ENCODE peak calls at places on chromosome 14, in seven cellular contexts. U is Calu3, E is choroid plexus epithelial cell, D is cardiac muscle cell, Z is astrocyte, H is mesothelial cell of epicardium, L is GM20000. Q is an unnamed sample.

GRCh38 chr14:44300911-44301310 is 206.2 kb downstream of the FSCB start:
- DNase-seq in D (no peak), L (no peak), H (no peak), U (no peak), E (no peak), Z (no peak), Q (no peak)

GRCh38 chr14:103118019-103118662 is 5.1 kb upstream of the TNFAIP2 start:
- DNase-seq in U (no peak), D (peak; percentile 78), E (no peak), Z (no peak), L (no peak), H (no peak), Q (no peak)

GRCh38 chr14:75030147-75030546 is 21.1 kb downstream of the MLH3 start:
- DNase-seq in Z (no peak), U (no peak), D (no peak), H (no peak), L (no peak), E (no peak), Q (no peak)

GRCh38 chr14:102078840-102079699 is 7.8 kb downstream of the HSP90AA1 start:
- DNase-seq in L (no peak), H (no peak), E (no peak), D (no peak), U (no peak), Z (no peak), Q (no peak)

GRCh38 chr14:77139022-77139421 is 2.6 kb downstream of the ZDHHC22 start:
- DNase-seq in Z (no peak), U (no peak), H (no peak), E (no peak), L (no peak), D (no peak), Q (no peak)

GRCh38 chr14:40417777-40418401 is 985.7 kb upstream of the FBXO33 start:
- DNase-seq in L (peak; percentile 9), U (no peak), D (peak; percentile 10), E (no peak), H (no peak), Z (no peak), Q (peak; percentile 17)

GRCh38 chr14:33943081-33943480 is 7.8 kb downstream of the EGLN3 start:
- DNase-seq in L (no peak), E (no peak), U (peak; percentile 43), H (no peak), D (no peak), Z (no peak), Q (no peak)

GRCh38 chr14:90060312-90060964 is 1.4 kb upstream of the KCNK13 start:
- DNase-seq in E (peak; percentile 56), Z (peak; percentile 40), D (peak; percentile 58), H (no peak), L (peak; percentile 88), U (peak; percentile 63), Q (peak; percentile 86)

GRCh38 chr14:77026930-77027537 is 1.5 kb downstream of the IRF2BPL start:
- DNase-seq in L (peak; percentile 85), D (peak; percentile 72), E (peak; percentile 84), H (no peak), Z (no peak), U (peak; percentile 56), Q (peak; percentile 70)

DNA sequence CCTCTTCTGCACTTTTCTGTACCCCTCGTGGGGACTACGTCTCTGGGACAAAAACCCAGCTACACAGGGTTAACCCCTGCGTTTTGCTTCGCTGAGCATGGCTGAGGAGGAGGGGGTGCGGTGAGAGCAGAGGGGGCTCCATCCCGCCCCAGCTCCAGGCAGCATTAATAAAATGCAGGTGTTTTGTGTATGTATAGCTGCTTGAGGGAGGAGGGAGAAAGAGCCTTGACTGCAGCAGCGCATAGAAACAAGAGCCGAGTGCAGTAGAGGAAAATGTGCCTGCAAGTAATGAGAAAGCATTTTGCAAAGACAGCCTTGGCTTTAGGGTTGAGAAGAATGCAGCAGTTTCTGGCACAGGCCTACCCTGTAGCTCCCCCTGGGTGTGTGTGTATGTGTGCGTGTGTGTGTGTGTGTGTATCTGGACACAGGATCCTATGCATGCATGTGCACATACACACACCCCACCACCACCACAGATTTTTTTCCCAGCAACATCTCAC is 103.9 kb downstream of the ZFP36L1 start:
- DNase-seq in U (no peak), L (no peak), D (peak; percentile 77), H (no peak), E (peak; percentile 89), Z (peak; percentile 70), Q (no peak)
- TF ChIP-seq CTCF in U (no peak), L (no peak), D (peak; percentile 30), H (no peak), E (peak; percentile 50), Z (peak; percentile 11), Q (no peak)

GRCh38 chr14:23076785-23077408 is 18.0 kb downstream of the ACIN1 start:
- DNase-seq in U (no peak), D (peak; percentile 53), Z (no peak), L (no peak), H (no peak), E (peak; percentile 61), Q (no peak)
- TF ChIP-seq CTCF in U (peak; percentile 36), D (peak; percentile 71), Z (peak; percentile 66), L (peak; percentile 45), H (peak; percentile 63), E (peak; percentile 68), Q (peak; percentile 40)

GRCh38 chr14:64682173-64682710 is 22.0 kb upstream of the PLEKHG3 start:
- DNase-seq in U (no peak), D (peak; percentile 89), L (no peak), Z (peak; percentile 68), E (peak; percentile 65), H (no peak), Q (no peak)
- TF ChIP-seq CTCF in U (no peak), D (no peak), L (no peak), Z (no peak), E (no peak), H (no peak), Q (no peak)

GRCh38 chr14:93982684-93983007 is 6.3 kb upstream of the ASB2 start:
- DNase-seq in L (no peak), D (no peak), E (no peak), U (no peak), Z (no peak), H (no peak), Q (no peak)

GRCh38 chr14:93980464-93981201 is 4.3 kb upstream of the ASB2 start:
- DNase-seq in U (no peak), Z (peak; percentile 67), H (no peak), L (no peak), E (peak; percentile 47), D (peak; percentile 7), Q (no peak)

GRCh38 chr14:93978735-93979134 is 2.4 kb upstream of the ASB2 start:
- DNase-seq in Z (no peak), L (no peak), E (no peak), U (no peak), H (no peak), D (no peak), Q (no peak)

GRCh38 chr14:93981874-93982683 is 5.7 kb upstream of the ASB2 start:
- DNase-seq in Z (no peak), L (no peak), H (no peak), E (no peak), U (no peak), D (no peak), Q (no peak)

DNA sequence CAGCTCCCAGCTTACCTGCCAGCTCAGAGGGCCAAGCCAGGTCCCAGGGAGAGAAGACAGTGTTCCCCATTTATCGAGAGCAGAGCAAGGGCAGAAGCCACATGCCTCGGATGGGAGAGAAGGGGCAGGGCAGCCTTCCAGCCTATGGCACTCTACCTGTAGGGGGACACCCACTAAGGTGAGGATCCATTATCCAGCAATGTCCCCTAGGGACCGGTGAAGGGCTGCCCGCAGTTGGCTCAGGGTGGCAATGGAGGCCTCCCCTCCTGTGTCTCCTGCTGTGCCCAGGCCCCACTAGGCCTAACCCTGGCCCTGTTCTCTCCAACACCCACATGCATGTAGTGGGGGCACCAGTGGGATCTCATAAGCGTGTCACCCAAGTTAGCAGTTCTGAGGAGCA is 4.9 kb upstream of the ASB2 start:
- DNase-seq in L (no peak), H (no peak), E (no peak), U (no peak), Z (no peak), D (no peak), Q (no peak)
- TF ChIP-seq CTCF in L (no peak), H (no peak), E (no peak), U (no peak), Z (no peak), D (no peak), Q (no peak)

GRCh38 chr14:64061115-64061514 is 208.3 kb downstream of the SYNE2 start:
- DNase-seq in U (no peak), Z (no peak), H (no peak), E (no peak), D (no peak), L (no peak), Q (no peak)

GRCh38 chr14:64061706-64062105 is 208.9 kb downstream of the SYNE2 start:
- DNase-seq in U (no peak), H (no peak), L (no peak), Z (no peak), D (no peak), E (no peak), Q (no peak)

GRCh38 chr14:64059454-64060198 is 206.8 kb downstream of the SYNE2 start:
- DNase-seq in H (no peak), L (no peak), D (no peak), U (no peak), Z (no peak), E (no peak), Q (no peak)

GRCh38 chr14:64060199-64060545 is 207.4 kb downstream of the SYNE2 start:
- DNase-seq in H (no peak), U (no peak), D (no peak), Z (no peak), L (no peak), E (no peak), Q (no peak)

DNA sequence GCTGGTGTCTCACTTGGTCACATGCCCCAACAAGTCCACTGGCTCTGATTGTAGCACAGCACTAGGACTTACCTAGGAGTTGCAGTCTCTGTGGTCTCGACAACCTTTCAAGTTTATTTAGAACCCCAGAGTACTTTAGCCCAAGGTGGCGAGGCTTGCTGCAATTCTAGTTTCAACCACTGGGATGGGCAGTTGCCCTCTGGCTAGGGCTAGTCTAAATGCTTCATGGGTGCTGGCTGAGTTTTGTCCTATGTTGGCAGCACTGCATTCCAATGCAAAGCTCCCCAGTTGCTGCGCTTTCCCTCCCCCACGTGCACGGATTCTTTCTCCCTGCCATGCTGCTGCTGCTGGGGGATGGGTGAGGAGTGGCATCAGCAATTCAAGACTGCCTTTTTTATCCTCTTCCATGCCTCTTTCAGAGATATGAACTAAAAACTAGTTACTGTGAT is 207.9 kb downstream of the SYNE2 start:
- DNase-seq in Z (no peak), U (peak; percentile 34), L (no peak), E (peak; percentile 48), D (peak; percentile 28), H (no peak), Q (no peak)
- TF ChIP-seq CTCF in Z (peak; percentile 18), U (no peak), L (no peak), E (peak; percentile 69), D (peak; percentile 52), H (peak; percentile 52), Q (no peak)